ENCODE peak calls at places on chromosomes 12 and 14, in eight cellular contexts. N is stomach; F is CD4-positive, alpha-beta T cell; S is BJ; P is uterus; V is neural crest cell; C is mucosa of descending colon; D is H9. M is an unnamed sample.

GRCh38 chr12:2080604-2081003 is 27.8 kb downstream of the CACNA1C start:
- DNase-seq in N (no peak), F (no peak), S (no peak), P (no peak), V (no peak), C (no peak), D (no peak), M (no peak)

GRCh38 chr14:75439989-75440388 is 12.2 kb downstream of the JDP2 start:
- DNase-seq in N (no peak), F (no peak), S (no peak), P (no peak), V (no peak), C (no peak), D (peak; percentile 15), M (no peak)

GRCh38 chr14:88559852-88560251 is 3.0 kb upstream of the ZC3H14 start:
- DNase-seq in N (no peak), F (no peak), S (no peak), P (no peak), V (no peak), C (no peak), D (no peak), M (no peak)

GRCh38 chr12:78863482-78864427 is 819 bp upstream of the SYT1 start:
- DNase-seq in N (no peak), F (no peak), S (no peak), P (peak; percentile 60), V (peak; percentile 24), C (peak; percentile 69), D (peak; percentile 90), M (peak; percentile 36)

GRCh38 chr12:112168561-112168971 is 43.2 kb downstream of the TRAFD1 start:
- DNase-seq in N (no peak), F (no peak), S (no peak), P (no peak), V (no peak), C (no peak), D (no peak), M (no peak)

GRCh38 chr12:79911889-79912656 is 22.8 kb downstream of the PPP1R12A start:
- DNase-seq in N (no peak), F (no peak), S (no peak), P (no peak), V (no peak), C (no peak), D (no peak), M (no peak)

GRCh38 chr14:37594238-37594915 is 672 bp downstream of the FOXA1 start:
- DNase-seq in N (peak; percentile 82), F (no peak), S (peak; percentile 23), P (no peak), V (peak; percentile 82), C (peak; percentile 56), D (peak; percentile 74), M (no peak)

GRCh38 chr12:67514502-67514901 is 134.0 kb upstream of the DYRK2 start:
- DNase-seq in N (no peak), F (no peak), S (no peak), P (no peak), V (no peak), C (no peak), D (no peak), M (no peak)

GRCh38 chr12:105099355-105099754 is 8.2 kb upstream of the WASHC4 start:
- DNase-seq in N (no peak), F (no peak), S (no peak), P (no peak), V (no peak), C (no peak), D (no peak), M (no peak)

DNA sequence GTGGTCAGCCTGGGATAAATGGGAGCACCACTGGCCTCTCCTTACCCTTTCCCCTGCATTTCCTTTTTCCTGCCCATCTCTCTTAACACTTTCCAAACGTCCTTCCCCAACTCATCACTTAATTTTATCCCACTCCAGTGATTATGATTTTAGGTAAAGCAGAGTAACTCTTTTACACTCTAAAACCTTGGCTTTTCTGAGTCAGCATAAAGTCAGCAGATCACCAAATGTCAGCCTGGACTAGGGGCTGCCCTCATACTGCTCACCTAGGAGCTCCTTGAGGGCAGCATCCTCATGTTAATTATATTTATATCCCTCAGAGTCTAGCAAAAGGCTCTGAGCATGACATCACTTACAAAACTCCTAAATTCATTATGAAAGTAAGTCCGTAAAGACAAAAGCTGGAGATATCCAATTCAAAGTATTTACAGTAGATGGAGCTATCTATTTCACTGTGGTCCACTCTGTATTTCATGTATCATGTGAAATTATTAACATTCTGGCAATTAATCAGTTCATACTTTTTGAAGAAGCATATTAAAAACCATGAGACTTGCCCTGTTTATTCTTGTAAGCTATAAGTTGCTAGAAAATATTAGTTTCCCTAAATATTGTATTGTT is 17.0 kb upstream of the DICER1 start:
- DNase-seq in N (no peak), F (no peak), S (no peak), P (no peak), V (no peak), C (no peak), D (no peak), M (no peak)
- TF ChIP-seq CTCF in N (no peak), F (no peak), S (no peak), P (peak; percentile 7), V (no peak), C (no peak), D (no peak), M (no peak)

DNA sequence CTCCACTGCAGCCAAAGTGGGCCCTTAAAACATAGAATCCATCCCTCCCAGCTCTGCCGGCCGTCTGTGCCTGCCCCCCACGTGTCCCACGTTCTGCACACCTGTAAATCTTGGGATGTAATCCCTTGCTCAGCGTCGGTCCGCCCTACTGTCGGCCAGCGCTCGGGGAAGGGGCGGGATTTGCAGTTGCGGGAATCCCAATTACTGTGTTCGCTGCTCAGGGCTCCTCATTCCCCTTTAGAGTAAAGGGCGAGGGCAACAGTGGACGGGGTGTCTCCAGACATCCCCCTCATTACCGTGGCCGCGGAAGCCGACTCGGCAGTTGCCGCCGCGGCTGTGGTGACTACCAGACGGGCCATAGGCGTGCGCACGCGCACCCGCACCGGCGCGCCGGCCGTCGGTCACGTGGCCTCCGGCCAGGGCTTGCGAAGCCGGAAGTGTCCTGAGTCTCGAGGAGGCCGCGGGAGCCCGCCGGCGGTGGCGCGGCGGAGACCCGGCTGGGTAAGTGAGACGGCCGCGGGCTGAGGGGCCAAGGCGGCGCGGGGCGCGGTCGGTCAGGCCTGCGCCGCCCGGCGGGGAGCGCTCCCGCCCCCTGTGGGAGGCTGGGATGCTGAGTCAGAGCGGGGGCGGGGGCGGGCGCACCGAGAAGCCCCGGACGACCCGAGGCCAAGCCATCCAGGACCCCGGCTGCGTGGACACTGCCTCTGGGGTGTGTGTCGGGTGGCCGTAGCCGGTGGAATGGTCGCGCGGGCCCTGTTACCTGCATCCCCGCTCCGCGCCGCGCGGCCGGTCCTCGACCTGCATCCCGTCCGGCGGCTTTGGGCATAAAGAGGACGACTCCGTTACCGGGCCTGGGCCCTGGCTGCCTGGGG is at the start of gene TBK1:
- DNase-seq in N (peak; percentile 93), F (peak; percentile 30), S (peak; percentile 45), P (peak; percentile 86), V (peak; percentile 85), C (peak; percentile 93), D (peak; percentile 95), M (peak; percentile 94)
- TF ChIP-seq CTCF in N (no peak), F (no peak), S (no peak), P (peak; percentile 6), V (peak; percentile 39), C (no peak), D (no peak), M (no peak)

GRCh38 chr14:99524804-99525698 is 43.8 kb downstream of the CCNK start:
- DNase-seq in N (peak; percentile 60), F (no peak), S (no peak), P (no peak), V (no peak), C (no peak), D (no peak), M (no peak)
- TF ChIP-seq CTCF in N (no peak), F (no peak), S (peak; percentile 59), P (no peak), V (peak; percentile 46), C (no peak), D (peak; percentile 48), M (no peak)

GRCh38 chr12:116113398-116114130 is 163.9 kb downstream of the MED13L start:
- DNase-seq in N (no peak), F (no peak), S (no peak), P (no peak), V (no peak), C (no peak), D (no peak), M (no peak)
- TF ChIP-seq CTCF in N (no peak), F (no peak), S (no peak), P (no peak), V (no peak), C (no peak), D (no peak), M (no peak)

DNA sequence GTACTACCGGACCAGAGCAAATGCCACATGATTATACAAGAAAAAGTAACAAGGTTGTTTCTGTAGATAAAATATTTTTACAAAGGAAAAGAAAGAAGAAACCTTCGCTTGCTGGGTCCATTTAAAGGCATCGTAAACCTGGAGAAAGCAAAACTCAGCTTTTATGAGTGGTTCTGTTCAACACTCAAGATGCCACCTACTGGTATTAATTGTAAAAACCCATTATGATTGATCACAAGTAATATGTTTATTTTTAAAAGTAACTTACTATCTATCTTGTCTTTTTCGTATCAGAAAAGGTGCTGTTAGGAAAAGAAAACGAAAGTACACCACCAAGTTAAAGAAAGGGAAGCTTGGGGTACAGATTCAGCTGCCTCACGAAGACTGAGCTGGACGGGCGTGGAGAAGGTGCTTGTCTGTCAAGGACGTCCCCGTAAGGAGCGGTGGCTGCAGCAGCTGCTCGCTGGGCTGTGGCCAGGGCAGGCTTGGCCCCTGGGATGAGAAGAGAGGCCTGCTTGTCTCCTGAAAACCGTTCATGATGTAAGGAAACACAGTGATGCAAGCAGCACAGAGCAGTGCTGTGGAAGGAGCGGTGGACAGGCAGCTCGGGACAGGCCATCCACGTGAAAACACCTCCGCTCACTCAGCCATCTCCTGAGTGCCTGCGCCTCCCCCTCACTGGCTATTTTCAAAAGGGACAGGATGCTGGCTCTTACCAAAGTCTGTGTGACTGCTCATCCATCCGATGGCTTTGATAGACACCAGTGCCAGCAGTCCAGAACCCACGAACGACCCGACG is 25.0 kb downstream of the SLC15A4 start:
- DNase-seq in N (no peak), F (no peak), S (no peak), P (no peak), V (no peak), C (no peak), D (no peak), M (no peak)
- TF ChIP-seq CTCF in N (no peak), F (no peak), S (no peak), P (no peak), V (peak; percentile 40), C (no peak), D (peak; percentile 45), M (peak; percentile 11)

GRCh38 chr12:83389237-83389996 is 702.7 kb downstream of the TMTC2 start:
- DNase-seq in N (no peak), F (no peak), S (no peak), P (no peak), V (peak; percentile 3), C (peak; percentile 45), D (peak; percentile 81), M (no peak)
- TF ChIP-seq CTCF in N (no peak), F (no peak), S (no peak), P (no peak), V (peak; percentile 53), C (no peak), D (peak; percentile 85), M (no peak)

GRCh38 chr14:22303589-22304195 is 285.3 kb downstream of the DAD1 start:
- DNase-seq in N (no peak), F (no peak), S (no peak), P (no peak), V (no peak), C (no peak), D (no peak), M (peak; percentile 31)
- TF ChIP-seq CTCF in N (no peak), F (no peak), S (peak; percentile 47), P (no peak), V (peak; percentile 69), C (peak; percentile 12), D (peak; percentile 74), M (peak; percentile 22)

GRCh38 chr12:6872073-6873048 is 742 bp downstream of the SPSB2 start:
- DNase-seq in N (peak; percentile 88), F (peak; percentile 70), S (no peak), P (peak; percentile 82), V (peak; percentile 96), C (peak; percentile 91), D (peak; percentile 95), M (peak; percentile 90)
- TF ChIP-seq CTCF in N (no peak), F (peak; percentile 93), S (peak; percentile 99), P (peak; percentile 90), V (peak; percentile 100), C (peak; percentile 99), D (peak; percentile 98), M (peak; percentile 100)

M was measured in GM13976.